ENCODE peak calls at places on chromosomes 4 and X, in eight cellular contexts. A is lower leg skin, C is breast epithelium, Z is endodermal cell, E is fibroblast of pulmonary artery, B is HepG2, I is kidney, J is thoracic aorta. D is an unnamed sample.

GRCh38 chr4:76856183-76856969 is 41.6 kb downstream of the SOWAHB start:
- DNase-seq in I (no peak), Z (no peak), B (peak; percentile 89), J (no peak), C (no peak), E (peak; percentile 53), A (no peak), D (peak; percentile 44)

GRCh38 chr4:71406459-71406963 is 67.7 kb downstream of the SLC4A4 start:
- DNase-seq in J (no peak), A (no peak), E (peak; percentile 11), C (no peak), B (no peak), I (no peak), Z (no peak), D (peak; percentile 7)

GRCh38 chr4:3387943-3388348 is 53.8 kb upstream of the HGFAC start:
- DNase-seq in J (peak; percentile 62), A (peak; percentile 96), E (peak; percentile 21), B (no peak), Z (peak; percentile 62), I (peak; percentile 97), C (peak; percentile 68), D (peak; percentile 48)

GRCh38 chr4:38860788-38861424 is 4.3 kb upstream of the TLR6 start:
- DNase-seq in E (peak; percentile 57), Z (peak; percentile 89), I (no peak), A (no peak), J (no peak), C (no peak), B (peak; percentile 66), D (peak; percentile 52)

GRCh38 chrX:154354516-154354915 is 19.9 kb downstream of the FLNA start:
- DNase-seq in A (no peak), C (no peak), I (no peak), Z (no peak), E (no peak), B (no peak), J (no peak), D (no peak)

GRCh38 chr4:104494161-104494560 is 533 bp downstream of the CXXC4 start:
- DNase-seq in I (no peak), J (no peak), B (peak; percentile 12), E (peak; percentile 1), A (no peak), Z (no peak), C (no peak), D (no peak)

GRCh38 chr4:41797260-41797659 is 48.7 kb upstream of the PHOX2B start:
- DNase-seq in C (no peak), B (no peak), I (no peak), A (no peak), E (no peak), Z (no peak), J (no peak), D (no peak)

GRCh38 chr4:72136429-72136828 is 104.6 kb downstream of the NPFFR2 start:
- DNase-seq in E (no peak), B (no peak), I (no peak), J (no peak), C (no peak), Z (peak; percentile 70), A (no peak), D (no peak)

GRCh38 chr4:39621582-39621981 is 17.1 kb downstream of the SMIM14 start:
- DNase-seq in Z (peak; percentile 79), E (peak; percentile 68), C (no peak), J (peak; percentile 21), B (peak; percentile 88), A (no peak), I (peak; percentile 79), D (peak; percentile 92)

GRCh38 chr4:83074086-83074704 is 39.2 kb downstream of the COPS4 start:
- DNase-seq in J (no peak), I (no peak), A (no peak), B (peak; percentile 75), Z (peak; percentile 55), C (no peak), E (peak; percentile 93), D (peak; percentile 89)

GRCh38 chrX:55119712-55120111 is 30.9 kb downstream of the PAGE2 start:
- DNase-seq in A (no peak), E (peak; percentile 21), B (no peak), I (no peak), C (no peak), J (no peak), Z (no peak), D (no peak)

GRCh38 chrX:15822922-15823321 is 31.7 kb downstream of the AP1S2 start:
- DNase-seq in C (no peak), Z (no peak), A (no peak), B (no peak), I (peak; percentile 33), J (no peak), E (no peak), D (no peak)

GRCh38 chrX:17697191-17697590 is 40.1 kb upstream of the SCML1 start:
- DNase-seq in E (peak; percentile 39), I (no peak), C (no peak), Z (no peak), J (no peak), A (no peak), B (peak; percentile 56), D (peak; percentile 40)

GRCh38 chr4:182745268-182745667 is 171.9 kb downstream of the DCTD start:
- DNase-seq in I (no peak), C (no peak), E (no peak), B (no peak), A (no peak), J (no peak), Z (no peak), D (no peak)

GRCh38 chr4:150960079-150960478 is 55.0 kb downstream of the LRBA start:
- DNase-seq in E (peak; percentile 58), I (no peak), J (no peak), Z (no peak), A (no peak), B (peak; percentile 35), C (no peak), D (peak; percentile 21)

GRCh38 chr4:56372774-56373173 is 14.5 kb downstream of the AASDH start:
- DNase-seq in B (no peak), E (peak; percentile 41), J (no peak), C (no peak), Z (no peak), I (no peak), A (no peak), D (no peak)

GRCh38 chr4:110854021-110854678 is 231.3 kb upstream of the PITX2 start:
- DNase-seq in C (peak; percentile 54), I (no peak), A (no peak), E (peak; percentile 72), B (no peak), J (no peak), Z (no peak), D (peak; percentile 89)

DNA sequence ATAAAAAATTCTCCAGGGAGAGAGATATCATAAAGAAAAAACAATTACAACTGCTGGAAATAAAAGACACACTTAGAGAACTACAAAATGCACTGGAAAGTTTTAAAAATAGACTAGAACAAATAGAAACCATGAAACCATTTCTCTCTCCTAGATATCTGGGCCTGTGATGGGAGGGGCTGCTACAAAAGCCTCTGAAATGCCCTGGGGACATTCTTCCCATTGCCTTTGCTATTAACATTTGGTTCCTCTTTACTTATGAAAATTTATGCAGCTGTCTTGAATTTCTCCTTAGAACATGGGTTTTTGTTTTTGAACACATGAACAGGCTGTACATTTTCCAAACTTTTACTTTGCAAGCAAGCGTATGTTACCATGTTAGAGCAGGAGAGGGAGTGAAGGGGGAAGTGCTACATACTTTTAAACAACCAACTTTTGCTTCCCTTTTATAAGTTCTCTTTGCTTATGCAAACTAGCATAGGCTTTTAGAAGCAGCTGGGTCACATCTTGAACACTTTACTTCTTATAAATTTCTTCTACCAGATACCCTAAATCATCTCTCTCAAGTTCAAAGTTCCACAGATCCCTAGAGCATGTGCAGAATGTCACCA is 47.9 kb upstream of the PACRGL start:
- DNase-seq in Z (no peak), C (no peak), B (no peak), I (no peak), E (no peak), J (no peak), A (no peak), D (no peak)
- H3K4me3 ChIP-seq in Z (no peak overlapping the region), C (no peak overlapping the region), B (no peak overlapping the region), I (no peak overlapping the region), E (no peak overlapping the region), J (no peak overlapping the region), A (no peak overlapping the region), D (no peak overlapping the region)

DNA sequence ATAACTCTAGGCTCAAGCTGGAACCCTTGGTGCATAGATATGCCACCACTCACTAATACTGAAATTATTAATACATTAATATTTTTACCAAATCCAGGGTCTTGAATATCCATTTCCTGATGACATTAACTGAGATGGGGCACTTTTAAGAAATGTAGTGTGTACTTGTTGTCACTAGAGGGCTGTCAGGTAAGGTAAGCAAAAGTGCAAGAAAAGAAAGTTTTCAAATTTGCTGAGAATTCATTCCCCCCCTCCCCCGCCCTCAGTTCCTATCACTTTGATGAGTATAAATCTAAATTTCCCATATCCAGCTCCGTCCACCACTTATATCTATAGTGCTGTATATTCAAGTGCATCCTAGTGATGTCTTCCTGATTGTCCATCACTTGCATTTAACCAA is 20.5 kb upstream of the WDR44 start:
- DNase-seq in Z (no peak), A (no peak), C (no peak), B (no peak), E (peak; percentile 6), J (no peak), I (no peak), D (peak; percentile 7)
- TF ChIP-seq CTCF in Z (peak; percentile 64), A (no peak), C (no peak), B (no peak), E (peak; percentile 39), J (no peak), I (peak; percentile 13), D (peak; percentile 28)

GRCh38 chrX:137424679-137425078 is 141.2 kb upstream of the ZIC3 start:
- DNase-seq in E (no peak), B (no peak), Z (peak; percentile 79), I (no peak), C (no peak), A (no peak), J (no peak), D (no peak)
- H3K4me3 ChIP-seq in E (no peak overlapping the region), B (no peak overlapping the region), Z (peak overlapping the region; percentile 76), I (no peak overlapping the region), C (no peak overlapping the region), A (no peak overlapping the region), J (no peak overlapping the region), D (no peak overlapping the region)

GRCh38 chr4:184649026-184649970 is at the start of the genes CASP3 and PRIMPOL:
- DNase-seq in A (peak; percentile 99), E (peak; percentile 95), J (peak; percentile 67), I (peak; percentile 99), B (peak; percentile 86), C (peak; percentile 87), Z (peak; percentile 99), D (peak; percentile 99)
- TF ChIP-seq CTCF in A (no peak), E (peak; percentile 14), J (peak; percentile 19), I (peak; percentile 24), B (peak; percentile 51), C (no peak), Z (peak; percentile 42), D (peak; percentile 6)